ENCODE peak calls at places on chromosomes 16 and 17, in nine cellular contexts. D is neural progenitor cell, A is body of pancreas, X is IMR-90, K is OCI-LY7, U is heart left ventricle, M is neuronal stem cell, W is transverse colon, N is adipocyte. B is an unnamed sample. For H3K36me3 and H3K4me1, the result is how much of the 10 kb centered on the place peaks cover.

GRCh38 chr17:28272166-28272565 is 46.8 kb upstream of the TMEM97 start:
- DNase-seq in D (no peak), A (no peak), X (peak), K (no peak), U (no peak), M (no peak), W (no peak), N (peak), B (no peak)

GRCh38 chr16:69253796-69254426 is 57.2 kb upstream of the VPS4A start:
- DNase-seq in D (no peak), A (no peak), X (no peak), K (no peak), U (no peak), M (no peak), W (no peak), N (peak), B (no peak)

GRCh38 chr17:69192754-69193153 is 35.9 kb downstream of the ABCA10 start:
- DNase-seq in D (no peak), A (no peak), X (no peak), K (no peak), U (no peak), M (no peak), W (no peak), N (no peak), B (no peak)

GRCh38 chr16:12420661-12421209 is 383.0 kb downstream of the CPPED1 start:
- DNase-seq in D (no peak), A (no peak), X (no peak), K (no peak), U (no peak), M (no peak), W (no peak), N (no peak), B (no peak)

GRCh38 chr16:17177968-17178880 is 292.5 kb downstream of the XYLT1 start:
- DNase-seq in D (peak), A (no peak), X (peak), K (no peak), U (no peak), M (no peak), W (no peak), N (no peak), B (no peak)

GRCh38 chr17:73401911-73402310 is 90.1 kb upstream of the CDC42EP4 start:
- DNase-seq in D (peak), A (peak), X (peak), K (no peak), U (peak), M (peak), W (no peak), N (no peak), B (no peak)

GRCh38 chr17:74859439-74860228 is at the start of gene GRIN2C:
- DNase-seq in D (peak), A (no peak), X (no peak), K (no peak), U (no peak), M (no peak), W (no peak), N (peak), B (no peak)

GRCh38 chr16:30065943-30066881 is 652 bp downstream of the ALDOA start:
- DNase-seq in D (peak), A (no peak), X (peak), K (peak), U (peak), M (no peak), W (peak), N (peak), B (no peak)

GRCh38 chr16:53220585-53220984 is 165.8 kb downstream of the CHD9 start:
- DNase-seq in D (peak), A (peak), X (peak), K (peak), U (no peak), M (no peak), W (no peak), N (peak), B (no peak)

GRCh38 chr16:87824016-87824990 is 45.0 kb downstream of the SLC7A5 start:
- DNase-seq in D (no peak), A (no peak), X (no peak), K (no peak), U (no peak), M (no peak), W (no peak), N (no peak), B (no peak)

GRCh38 chr16:76081936-76082335 is 195.3 kb upstream of the CNTNAP4 start:
- DNase-seq in D (no peak), A (no peak), X (no peak), K (no peak), U (no peak), M (no peak), W (no peak), N (no peak), B (no peak)

GRCh38 chr16:12546918-12547607 is 256.6 kb downstream of the CPPED1 start:
- DNase-seq in D (no peak), A (no peak), X (peak), K (peak), U (no peak), M (no peak), W (no peak), N (no peak), B (no peak)

GRCh38 chr16:51831595-51832352 is 680.7 kb upstream of the SALL1 start:
- DNase-seq in D (no peak), A (no peak), X (no peak), K (no peak), U (no peak), M (no peak), W (no peak), N (no peak), B (no peak)

GRCh38 chr16:14284930-14285541 is 213.9 kb downstream of the MRTFB start:
- DNase-seq in D (peak), A (peak), X (no peak), K (peak), U (no peak), M (no peak), W (peak), N (no peak), B (peak)

GRCh38 chr17:70017112-70017511 is 57.9 kb upstream of the KCNJ16 start:
- DNase-seq in D (no peak), A (no peak), X (no peak), K (no peak), U (no peak), M (no peak), W (no peak), N (peak), B (no peak)

GRCh38 chr17:65099941-65100315 is 37.2 kb upstream of the RGS9 start:
- DNase-seq in D (no peak), A (peak), X (peak), K (peak), U (peak), M (no peak), W (peak), N (peak), B (no peak)

GRCh38 chr17:82081546-82081945 is 15.9 kb upstream of the DUS1L start:
- DNase-seq in D (no peak), A (no peak), X (no peak), K (no peak), U (no peak), M (no peak), W (no peak), N (no peak), B (no peak)

GRCh38 chr16:49630783-49631182 is 225.1 kb downstream of the ZNF423 start:
- DNase-seq in D (no peak), A (no peak), X (no peak), K (no peak), U (no peak), M (no peak), W (no peak), N (no peak), B (no peak)

GRCh38 chr17:83054518-83055125 is 24.8 kb upstream of the METRNL start:
- DNase-seq in D (no peak), A (no peak), X (no peak), K (no peak), U (no peak), M (no peak), W (no peak), N (no peak), B (no peak)

GRCh38 chr16:55900616-55901393 is 25.6 kb upstream of the CES5A start:
- DNase-seq in D (no peak), A (no peak), X (no peak), K (no peak), U (no peak), M (no peak), W (no peak), N (no peak), B (no peak)

GRCh38 chr17:17446666-17447155 is 30.1 kb upstream of the MED9 start:
- DNase-seq in D (no peak), A (no peak), X (no peak), K (no peak), U (no peak), M (no peak), W (no peak), N (no peak), B (no peak)

GRCh38 chr17:57354669-57355068 is 98.3 kb downstream of the MSI2 start:
- DNase-seq in D (no peak), A (no peak), X (no peak), K (peak), U (no peak), M (no peak), W (no peak), N (no peak), B (no peak)

GRCh38 chr17:57756941-57757340 is 11.8 kb upstream of the CCDC182 start:
- DNase-seq in D (peak), A (no peak), X (no peak), K (no peak), U (no peak), M (no peak), W (no peak), N (no peak), B (no peak)

GRCh38 chr17:68973098-68973929 is 18.1 kb upstream of the ABCA8 start:
- DNase-seq in D (no peak), A (no peak), X (no peak), K (no peak), U (no peak), M (no peak), W (no peak), N (peak), B (no peak)

GRCh38 chr17:82795615-82796014 is 43.8 kb downstream of the TBCD start:
- DNase-seq in D (no peak), A (no peak), X (no peak), K (no peak), U (no peak), M (no peak), W (peak), N (no peak), B (no peak)

GRCh38 chr17:17063546-17064122 is 21.4 kb downstream of the MPRIP start:
- DNase-seq in D (no peak), A (peak), X (no peak), K (no peak), U (peak), M (no peak), W (peak), N (peak), B (no peak)

GRCh38 chr16:81832801-81833547 is 53.9 kb downstream of the PLCG2 start:
- DNase-seq in D (no peak), A (no peak), X (no peak), K (no peak), U (no peak), M (no peak), W (no peak), N (no peak), B (no peak)

GRCh38 chr17:77535892-77536291 is 395.1 kb downstream of the SEC14L1 start:
- DNase-seq in D (no peak), A (no peak), X (no peak), K (no peak), U (no peak), M (no peak), W (no peak), N (no peak), B (no peak)

GRCh38 chr17:48608921-48609505 is 1.8 kb downstream of the HOXB7 start:
- DNase-seq in D (no peak), A (no peak), X (no peak), K (no peak), U (no peak), M (no peak), W (no peak), N (no peak), B (no peak)

GRCh38 chr16:11768850-11769249 is 26.2 kb upstream of the TXNDC11 start:
- DNase-seq in D (no peak), A (no peak), X (no peak), K (peak), U (no peak), M (no peak), W (no peak), N (no peak), B (no peak)

GRCh38 chr17:14303343-14304221 is 2.7 kb downstream of the HS3ST3B1 start:
- DNase-seq in D (peak), A (no peak), X (no peak), K (no peak), U (no peak), M (no peak), W (no peak), N (peak), B (no peak)

DNA sequence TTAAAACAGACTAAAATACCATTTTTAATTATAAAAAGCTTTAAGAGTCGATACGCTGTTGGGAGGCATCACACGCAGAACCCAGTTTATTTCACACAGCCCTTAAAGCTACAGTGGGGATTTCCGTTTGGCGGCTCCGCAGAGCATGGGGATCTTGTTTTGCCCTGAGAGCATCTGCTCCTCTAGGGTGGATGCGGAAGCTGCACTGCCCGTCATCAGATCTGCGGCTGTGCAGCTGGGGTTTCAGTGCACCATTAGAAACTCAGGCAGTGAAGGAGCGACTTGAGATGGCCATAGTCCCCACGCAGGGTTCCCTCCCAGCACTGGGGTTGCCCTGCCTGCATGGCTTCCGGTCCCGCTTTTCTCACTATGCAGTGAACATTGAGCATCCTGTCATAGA is 62.2 kb upstream of the CHMP6 start:
- DNase-seq in D (no peak), A (peak), X (no peak), K (no peak), U (peak), M (no peak), W (no peak), N (no peak), B (no peak)
- H3K36me3 ChIP-seq in D (under half), A (under half), X (under half), K (under half), U (under half), M (under half), W (under half), N (half or more), B (under half)

GRCh38 chr16:3868556-3868955 is 12.0 kb downstream of the CREBBP start:
- DNase-seq in D (no peak), A (no peak), X (no peak), K (no peak), U (no peak), M (no peak), W (no peak), N (no peak), B (no peak)
- H3K4me1 ChIP-seq in D (under half), A (half or more), X (under half), K (under half), U (half or more), M (under half), W (half or more), N (half or more), B (under half)

GRCh38 chr17:1229891-1230571 is 40.2 kb upstream of the BHLHA9 start:
- DNase-seq in D (no peak), A (no peak), X (no peak), K (peak), U (no peak), M (no peak), W (peak), N (no peak), B (no peak)
- H3K4me3 ChIP-seq in D (peak), A (no peak), X (peak), K (peak), U (peak), M (no peak), W (peak), N (peak), B (peak)

GRCh38 chr17:8204761-8205555 is 5.4 kb downstream of the AURKB start:
- DNase-seq in D (no peak), A (no peak), X (no peak), K (no peak), U (no peak), M (no peak), W (no peak), N (no peak), B (no peak)

GRCh38 chr17:8210761-8211458 is 535 bp upstream of the AURKB start:
- DNase-seq in D (no peak), A (no peak), X (no peak), K (no peak), U (no peak), M (no peak), W (no peak), N (peak), B (peak)

GRCh38 chr17:8209909-8210760 is at the start of gene AURKB:
- DNase-seq in D (peak), A (peak), X (peak), K (peak), U (peak), M (peak), W (peak), N (peak), B (peak)

DNA sequence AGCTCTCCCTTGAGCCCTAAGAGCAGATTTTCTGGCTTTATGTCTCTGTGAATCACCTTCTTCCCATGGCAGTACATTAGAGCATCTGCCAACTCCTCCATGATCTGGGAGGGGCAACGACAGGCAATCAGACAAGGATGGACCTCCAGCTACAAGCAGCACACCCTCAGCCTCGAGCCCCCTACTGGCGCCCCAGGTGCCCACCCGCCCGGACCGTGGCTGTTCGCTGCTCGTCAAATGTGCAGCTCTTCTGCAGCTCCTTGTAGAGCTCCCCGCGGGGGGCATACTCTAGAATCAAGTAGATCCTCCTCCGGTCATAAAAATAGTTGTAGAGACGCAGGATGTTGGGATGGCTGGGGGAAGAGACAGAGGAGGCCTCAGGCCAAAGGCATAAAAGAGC is 3.8 kb downstream of the AURKB start:
- DNase-seq in D (no peak), A (no peak), X (no peak), K (no peak), U (no peak), M (no peak), W (no peak), N (no peak), B (no peak)
- H3K36me3 ChIP-seq in D (under half), A (under half), X (under half), K (half or more), U (under half), M (under half), W (under half), N (under half), B (half or more)

GRCh38 chr16:75014318-75014717 is 15.5 kb downstream of the ZNRF1 start:
- DNase-seq in D (no peak), A (no peak), X (no peak), K (no peak), U (no peak), M (no peak), W (no peak), N (no peak), B (no peak)
- H3K4me1 ChIP-seq in D (under half), A (under half), X (under half), K (under half), U (under half), M (under half), W (under half), N (under half), B (under half)

DNA sequence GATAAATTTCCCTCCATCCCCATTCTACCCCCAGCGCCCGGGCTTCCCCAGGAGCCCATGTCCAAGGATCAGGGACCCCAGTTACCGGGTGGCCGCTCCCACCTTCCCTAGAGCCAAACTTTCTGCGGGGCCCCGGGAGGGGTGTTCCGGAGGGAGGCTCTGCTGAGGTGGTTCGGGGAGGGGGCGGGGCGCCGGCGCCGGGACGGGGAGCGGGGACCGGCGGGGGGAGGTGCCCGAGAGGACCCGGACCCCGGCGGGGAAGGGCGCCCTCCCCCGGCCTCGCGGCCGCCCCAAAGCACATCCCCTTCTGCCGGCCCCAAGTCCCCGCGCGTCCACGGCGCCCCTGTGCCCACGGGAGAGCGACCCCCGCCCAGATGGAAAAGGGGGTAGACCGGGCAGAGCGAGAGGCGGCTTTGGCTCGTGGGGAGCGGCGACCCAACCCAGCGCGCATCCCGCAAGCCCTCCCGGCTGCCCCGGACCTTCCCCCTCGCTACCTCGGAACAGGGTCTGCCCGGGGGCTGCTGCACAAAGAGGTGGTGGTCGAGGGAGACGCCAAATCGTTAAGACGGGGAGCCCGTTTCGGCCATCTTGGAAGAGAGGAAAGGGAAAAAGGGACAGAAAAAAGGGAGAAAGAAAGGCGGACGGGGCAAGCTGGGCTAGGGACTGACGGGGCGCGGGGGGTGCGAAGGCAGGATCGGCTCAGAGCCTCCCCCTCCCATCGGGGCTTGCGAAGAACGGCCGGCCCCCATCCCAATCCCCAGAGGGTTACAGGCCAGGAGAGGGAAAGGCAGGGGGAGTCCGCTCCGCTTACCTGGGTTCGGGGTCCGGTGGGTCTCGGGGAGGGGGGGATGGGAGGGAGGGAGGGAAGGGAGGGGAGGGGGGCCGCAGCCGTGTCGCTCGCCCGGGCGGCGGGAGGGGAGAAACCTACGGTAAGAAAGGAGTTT is 479 bp downstream of the PCGF2 start:
- DNase-seq in D (peak), A (peak), X (no peak), K (peak), U (peak), M (peak), W (peak), N (peak), B (peak)
- H3K4me3 ChIP-seq in D (peak), A (peak), X (peak), K (peak), U (peak), M (peak), W (peak), N (peak), B (peak)

GRCh38 chr17:61239953-61240352 is 159.7 kb upstream of the TBX2 start:
- DNase-seq in D (no peak), A (no peak), X (no peak), K (no peak), U (no peak), M (no peak), W (no peak), N (no peak), B (no peak)

GRCh38 chr17:61238455-61238933 is 161.1 kb upstream of the TBX2 start:
- DNase-seq in D (no peak), A (no peak), X (no peak), K (no peak), U (no peak), M (no peak), W (no peak), N (no peak), B (no peak)

GRCh38 chr17:61239261-61239660 is 160.4 kb upstream of the TBX2 start:
- DNase-seq in D (no peak), A (no peak), X (peak), K (no peak), U (no peak), M (no peak), W (no peak), N (no peak), B (no peak)

GRCh38 chr17:61237275-61237674 is 162.4 kb upstream of the TBX2 start:
- DNase-seq in D (no peak), A (no peak), X (no peak), K (no peak), U (no peak), M (no peak), W (no peak), N (no peak), B (no peak)

DNA sequence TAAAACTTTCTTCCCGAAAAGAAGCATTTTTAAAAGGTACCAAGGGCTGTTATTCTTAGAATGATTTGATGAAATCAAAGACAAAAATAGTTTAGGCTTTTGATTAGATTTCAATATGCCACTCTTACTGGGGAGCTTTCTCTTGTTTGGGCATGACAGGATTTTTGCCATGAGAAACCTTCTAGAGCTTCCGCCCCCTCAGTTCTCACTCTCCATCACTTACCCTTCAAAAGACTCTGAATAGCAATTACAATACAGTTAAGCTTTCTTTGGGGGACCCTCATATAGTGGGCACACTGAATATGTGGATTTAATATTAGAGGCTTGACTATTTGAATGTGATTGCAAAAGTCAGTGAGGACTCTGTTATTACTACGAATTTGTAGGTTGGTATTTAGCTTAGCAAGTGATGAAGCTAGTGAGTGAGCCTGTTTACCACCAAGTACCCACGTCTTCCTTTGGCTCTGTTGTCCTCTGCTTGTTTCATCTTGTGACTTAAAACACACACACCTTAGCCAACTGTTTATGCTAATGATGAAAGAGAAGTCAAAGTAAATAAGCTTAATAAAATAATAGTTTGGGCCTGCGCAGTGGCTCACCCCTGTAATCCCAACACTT is 158.7 kb upstream of the TBX2 start:
- DNase-seq in D (no peak), A (no peak), X (no peak), K (no peak), U (no peak), M (no peak), W (no peak), N (no peak), B (no peak)
- H3K36me3 ChIP-seq in D (under half), A (under half), X (under half), K (under half), U (under half), M (under half), W (under half), N (under half), B (under half)